ENCODE peak calls at places on chromosomes 16 and 17, in eight cellular contexts. V is MM.1S, T is breast epithelium, W is Peyer's patch, K is thoracic aorta, Y is stomach, P is mucosa of descending colon, R is transverse colon. F is an unnamed sample. For H3K36me3, the result is how much of the 10 kb centered on the place peaks cover.

GRCh38 chr17:40317345-40317873 is 8.4 kb downstream of the RARA start:
- DNase-seq in P (no peak), V (peak), Y (peak), T (no peak), K (no peak), W (peak), R (peak), F (peak)

GRCh38 chr17:79622776-79623175 is 11.9 kb upstream of the RBFOX3 start:
- DNase-seq in K (no peak), V (no peak), P (no peak), Y (no peak), R (no peak), W (peak), T (no peak), F (peak)

GRCh38 chr16:81661082-81661481 is 118.0 kb upstream of the PLCG2 start:
- DNase-seq in Y (no peak), P (no peak), T (no peak), R (no peak), K (no peak), V (no peak), W (no peak), F (no peak)

GRCh38 chr17:79941088-79942010 is 94.3 kb downstream of the TBC1D16 start:
- DNase-seq in R (peak), Y (no peak), V (no peak), P (peak), W (no peak), T (no peak), K (no peak), F (no peak)

GRCh38 chr17:59954856-59955255 is 9.7 kb downstream of the RNFT1 start:
- DNase-seq in W (no peak), P (no peak), V (no peak), K (no peak), Y (no peak), R (no peak), T (no peak), F (no peak)

GRCh38 chr17:65542067-65542466 is 19.4 kb downstream of the AXIN2 start:
- DNase-seq in V (no peak), K (no peak), T (no peak), R (no peak), Y (no peak), P (no peak), W (no peak), F (no peak)

GRCh38 chr16:12573730-12574383 is 229.8 kb downstream of the CPPED1 start:
- DNase-seq in P (no peak), K (no peak), R (peak), Y (peak), W (peak), T (no peak), V (no peak), F (no peak)

GRCh38 chr17:48542956-48543853 is 1.7 kb downstream of the HOXB2 start:
- DNase-seq in Y (no peak), W (peak), K (no peak), R (peak), P (peak), V (peak), T (no peak), F (no peak)

GRCh38 chr17:42061641-42062487 is 11.5 kb upstream of the C17orf113 start:
- DNase-seq in K (no peak), P (no peak), W (no peak), R (no peak), V (no peak), Y (no peak), T (no peak), F (no peak)

GRCh38 chr16:15539197-15539596 is 103.8 kb downstream of the MARF1 start:
- DNase-seq in V (no peak), W (no peak), T (no peak), Y (no peak), P (no peak), K (no peak), R (peak), F (no peak)

GRCh38 chr16:67647681-67648080 is 2.7 kb downstream of the CARMIL2 start:
- DNase-seq in Y (no peak), V (no peak), W (no peak), R (no peak), T (no peak), P (peak), K (no peak), F (no peak)

GRCh38 chr17:32157225-32157624 is 14.9 kb downstream of the RHOT1 start:
- DNase-seq in T (no peak), P (no peak), W (no peak), Y (no peak), R (no peak), V (no peak), K (no peak), F (no peak)

GRCh38 chr17:40101367-40102210 is 1.2 kb upstream of the NR1D1 start:
- DNase-seq in P (peak), V (no peak), K (no peak), W (no peak), R (no peak), Y (no peak), T (no peak), F (no peak)

GRCh38 chr17:47935961-47936360 is 5.4 kb upstream of the PNPO start:
- DNase-seq in P (no peak), Y (no peak), K (no peak), V (no peak), R (no peak), T (no peak), W (no peak), F (no peak)

GRCh38 chr16:7218936-7219335 is 113.7 kb upstream of the RBFOX1 start:
- DNase-seq in Y (no peak), T (no peak), K (no peak), P (no peak), V (no peak), W (no peak), R (no peak), F (no peak)

GRCh38 chr17:38893612-38894011 is 23.8 kb downstream of the LASP1 start:
- DNase-seq in R (peak), T (no peak), W (no peak), Y (no peak), V (no peak), P (no peak), K (no peak), F (no peak)

GRCh38 chr16:80804061-80804450 is 342 bp downstream of the CDYL2 start:
- DNase-seq in R (peak), Y (no peak), T (no peak), P (peak), V (peak), K (no peak), W (peak), F (no peak)

GRCh38 chr17:82839617-82840292 is at the start of gene ZNF750:
- DNase-seq in P (no peak), T (peak), W (no peak), R (no peak), K (no peak), V (no peak), Y (no peak), F (no peak)

GRCh38 chr16:52090080-52090479 is 456.9 kb downstream of the TOX3 start:
- DNase-seq in T (no peak), W (no peak), R (no peak), K (no peak), V (no peak), Y (no peak), P (no peak), F (no peak)

GRCh38 chr17:72145972-72146755 is 25.3 kb downstream of the SOX9 start:
- DNase-seq in R (no peak), P (no peak), V (no peak), W (no peak), K (no peak), T (no peak), Y (no peak), F (no peak)

GRCh38 chr16:8660841-8661301 is 13.5 kb upstream of the ABAT start:
- DNase-seq in Y (peak), K (no peak), T (no peak), R (peak), W (peak), P (peak), V (peak), F (no peak)

GRCh38 chr16:67969286-67970039 is 1.0 kb upstream of the SLC12A4 start:
- DNase-seq in P (no peak), K (no peak), W (no peak), R (no peak), Y (no peak), T (no peak), V (no peak), F (peak)

GRCh38 chr16:89732918-89733242 is 11.5 kb downstream of the ZNF276 start:
- DNase-seq in Y (no peak), P (no peak), V (no peak), T (no peak), K (no peak), R (no peak), W (no peak), F (no peak)
- H3K36me3 ChIP-seq in Y (half or more), P (under half), V (under half), T (under half), K (half or more), R (under half), W (under half), F (half or more)

GRCh38 chr16:24918641-24919040 is 72.9 kb downstream of the SLC5A11 start:
- DNase-seq in V (no peak), R (no peak), Y (no peak), T (no peak), K (no peak), W (no peak), P (no peak), F (no peak)
- H3K36me3 ChIP-seq in V (under half), R (under half), Y (half or more), T (under half), K (under half), W (under half), P (under half), F (half or more)

GRCh38 chr17:81794509-81794908 is 9.4 kb upstream of the GCGR start:
- DNase-seq in P (peak), R (peak), V (no peak), T (no peak), W (no peak), Y (peak), K (no peak), F (no peak)
- H3K36me3 ChIP-seq in P (under half), R (under half), V (under half), T (under half), W (under half), Y (under half), K (under half), F (under half)

GRCh38 chr16:57208926-57209325 is 22.8 kb downstream of the RSPRY1 start:
- DNase-seq in Y (no peak), V (no peak), T (no peak), K (no peak), R (no peak), P (no peak), W (no peak), F (no peak)
- H3K36me3 ChIP-seq in Y (half or more), V (under half), T (under half), K (under half), R (under half), P (under half), W (under half), F (half or more)

GRCh38 chr17:45274033-45274432 is 12.1 kb upstream of the SPATA32 start:
- DNase-seq in T (no peak), W (no peak), V (no peak), R (no peak), Y (no peak), P (no peak), K (no peak), F (no peak)
- H3K36me3 ChIP-seq in T (under half), W (under half), V (under half), R (under half), Y (half or more), P (under half), K (under half), F (half or more)

DNA sequence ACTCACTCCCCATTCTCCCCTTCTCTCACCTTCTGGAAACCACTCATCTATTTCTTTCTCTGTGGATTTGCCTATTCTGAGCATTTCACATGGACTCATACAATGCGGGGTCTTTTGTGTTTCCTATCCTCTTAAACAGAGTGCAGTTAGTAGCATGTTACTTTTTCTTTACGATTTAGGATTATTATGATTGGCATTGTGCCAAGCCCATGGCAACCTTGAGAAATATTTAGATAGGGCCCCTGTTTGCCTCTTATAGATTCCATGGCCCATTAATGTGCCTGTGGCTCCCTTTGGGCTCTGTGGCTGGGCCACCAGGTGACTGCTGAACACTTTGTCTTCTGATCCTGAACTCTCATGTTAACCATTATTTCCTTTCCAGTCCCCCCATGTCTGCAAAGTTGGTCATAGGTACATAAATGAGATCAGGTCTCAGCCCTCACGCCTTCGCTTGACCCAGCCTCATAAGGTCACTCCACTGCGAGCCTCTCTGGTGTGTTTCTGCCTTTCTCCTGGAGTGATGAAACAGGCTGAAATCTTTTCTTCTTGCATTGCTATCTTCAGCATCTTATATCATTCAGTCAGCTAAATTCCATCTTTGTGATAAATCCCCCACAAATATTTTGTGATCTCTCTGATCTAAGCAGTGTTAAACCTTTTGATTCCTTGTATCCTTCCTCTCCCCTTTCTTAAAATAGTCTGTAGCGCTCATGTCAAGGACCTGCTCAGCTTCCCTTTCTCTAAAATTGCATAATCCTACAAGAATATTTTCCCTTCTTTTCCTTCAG is 44.0 kb downstream of the MYH3 start:
- DNase-seq in T (no peak), K (no peak), V (no peak), R (no peak), P (no peak), W (no peak), Y (no peak), F (no peak)
- H3K36me3 ChIP-seq in T (under half), K (under half), V (under half), R (under half), P (under half), W (under half), Y (under half), F (under half)

GRCh38 chr16:4264546-4264945 is 8.3 kb downstream of the TFAP4 start:
- DNase-seq in V (no peak), W (no peak), K (no peak), Y (no peak), T (no peak), P (no peak), R (peak), F (no peak)
- H3K36me3 ChIP-seq in V (under half), W (under half), K (under half), Y (under half), T (under half), P (under half), R (under half), F (under half)

GRCh38 chr17:76397687-76398522 is 13.5 kb downstream of the SPHK1 start:
- DNase-seq in V (peak), K (peak), P (peak), Y (peak), W (peak), T (peak), R (peak), F (peak)
- H3K36me3 ChIP-seq in V (under half), K (under half), P (under half), Y (half or more), W (under half), T (under half), R (under half), F (half or more)

F was measured in suprapubic skin.